ENCODE peak calls at places on chromosomes 1 and 21, in seven cellular contexts. One of them, this sample, is unnamed. For H3K9me3, the result is how much of the 10 kb centered on the place peaks cover.

GRCh38 chr1:162926906-162927305 is 65.9 kb upstream of the CCDC190 start:
- DNase-seq in transverse colon: no peak
- DNase-seq in GM12878: no peak
- DNase-seq in HCT116: no peak
- DNase-seq in tibial nerve: no peak
- DNase-seq in iPS DF 6.9: no peak
- DNase-seq in psoas muscle: no peak
- DNase-seq in this sample: no peak

GRCh38 chr1:10339036-10339567 is 59.8 kb upstream of the PGD start:
- DNase-seq in iPS DF 6.9: no peak
- DNase-seq in GM12878: no peak
- DNase-seq in HCT116: no peak
- DNase-seq in psoas muscle: no peak
- DNase-seq in tibial nerve: no peak
- DNase-seq in transverse colon: no peak
- DNase-seq in this sample: no peak

GRCh38 chr1:54887665-54888071 is 673 bp upstream of the DHCR24 start:
- DNase-seq in tibial nerve: no peak
- DNase-seq in transverse colon: no peak
- DNase-seq in HCT116: no peak
- DNase-seq in iPS DF 6.9: no peak
- DNase-seq in psoas muscle: peak
- DNase-seq in GM12878: no peak
- DNase-seq in this sample: no peak

GRCh38 chr1:42941640-42942330 is 16.9 kb downstream of the SLC2A1 start:
- DNase-seq in psoas muscle: peak
- DNase-seq in tibial nerve: no peak
- DNase-seq in GM12878: no peak
- DNase-seq in HCT116: peak
- DNase-seq in transverse colon: peak
- DNase-seq in iPS DF 6.9: no peak
- DNase-seq in this sample: no peak

GRCh38 chr1:47594627-47595026 is 156.8 kb downstream of the FOXD2 start:
- DNase-seq in transverse colon: no peak
- DNase-seq in psoas muscle: no peak
- DNase-seq in GM12878: no peak
- DNase-seq in iPS DF 6.9: no peak
- DNase-seq in HCT116: no peak
- DNase-seq in tibial nerve: no peak
- DNase-seq in this sample: no peak

GRCh38 chr1:50981741-50982140 is 11.7 kb downstream of the CDKN2C start:
- DNase-seq in HCT116: no peak
- DNase-seq in transverse colon: no peak
- DNase-seq in iPS DF 6.9: no peak
- DNase-seq in GM12878: no peak
- DNase-seq in psoas muscle: no peak
- DNase-seq in tibial nerve: no peak
- DNase-seq in this sample: no peak

GRCh38 chr1:62040450-62040849 is 154.2 kb upstream of the L1TD1 start:
- DNase-seq in iPS DF 6.9: no peak
- DNase-seq in GM12878: no peak
- DNase-seq in tibial nerve: no peak
- DNase-seq in HCT116: no peak
- DNase-seq in transverse colon: no peak
- DNase-seq in psoas muscle: no peak
- DNase-seq in this sample: no peak

GRCh38 chr1:7582439-7582972 is 188.6 kb upstream of the VAMP3 start:
- DNase-seq in GM12878: no peak
- DNase-seq in tibial nerve: no peak
- DNase-seq in HCT116: no peak
- DNase-seq in iPS DF 6.9: no peak
- DNase-seq in psoas muscle: no peak
- DNase-seq in transverse colon: no peak
- DNase-seq in this sample: no peak

GRCh38 chr1:118151312-118151937 is 33.6 kb downstream of the SPAG17 start:
- DNase-seq in GM12878: peak
- DNase-seq in iPS DF 6.9: peak
- DNase-seq in HCT116: peak
- DNase-seq in psoas muscle: no peak
- DNase-seq in tibial nerve: peak
- DNase-seq in transverse colon: peak
- DNase-seq in this sample: no peak

GRCh38 chr1:114215426-114215825 is 61.8 kb upstream of the SYT6 start:
- DNase-seq in HCT116: no peak
- DNase-seq in transverse colon: no peak
- DNase-seq in iPS DF 6.9: no peak
- DNase-seq in psoas muscle: no peak
- DNase-seq in GM12878: no peak
- DNase-seq in tibial nerve: no peak
- DNase-seq in this sample: no peak

GRCh38 chr21:25732091-25732760 is 2.5 kb downstream of the ATP5PF start:
- DNase-seq in iPS DF 6.9: no peak
- DNase-seq in GM12878: no peak
- DNase-seq in psoas muscle: no peak
- DNase-seq in HCT116: no peak
- DNase-seq in transverse colon: no peak
- DNase-seq in tibial nerve: no peak
- DNase-seq in this sample: no peak

GRCh38 chr1:36776949-36777348 is 257.4 kb downstream of the GRIK3 start:
- DNase-seq in transverse colon: no peak
- DNase-seq in GM12878: no peak
- DNase-seq in psoas muscle: no peak
- DNase-seq in HCT116: no peak
- DNase-seq in iPS DF 6.9: no peak
- DNase-seq in tibial nerve: no peak
- DNase-seq in this sample: no peak

GRCh38 chr1:97919568-97920261 is 1.1 kb downstream of the DPYD start:
- DNase-seq in psoas muscle: no peak
- DNase-seq in iPS DF 6.9: no peak
- DNase-seq in tibial nerve: no peak
- DNase-seq in HCT116: no peak
- DNase-seq in GM12878: no peak
- DNase-seq in transverse colon: no peak
- DNase-seq in this sample: no peak

GRCh38 chr1:109769335-109770078 is 5.8 kb upstream of the EPS8L3 start:
- DNase-seq in transverse colon: peak
- DNase-seq in HCT116: no peak
- DNase-seq in GM12878: no peak
- DNase-seq in tibial nerve: peak
- DNase-seq in psoas muscle: no peak
- DNase-seq in iPS DF 6.9: no peak
- DNase-seq in this sample: no peak

GRCh38 chr1:225378880-225379279 is 49.0 kb downstream of the LBR start:
- DNase-seq in HCT116: no peak
- DNase-seq in psoas muscle: no peak
- DNase-seq in GM12878: no peak
- DNase-seq in transverse colon: no peak
- DNase-seq in tibial nerve: no peak
- DNase-seq in iPS DF 6.9: peak
- DNase-seq in this sample: no peak

GRCh38 chr21:17231124-17231523 is 281.7 kb upstream of the CXADR start:
- DNase-seq in psoas muscle: no peak
- DNase-seq in HCT116: no peak
- DNase-seq in transverse colon: no peak
- DNase-seq in iPS DF 6.9: no peak
- DNase-seq in tibial nerve: no peak
- DNase-seq in GM12878: no peak
- DNase-seq in this sample: no peak

GRCh38 chr1:41868241-41868953 is 50.3 kb downstream of the HIVEP3 start:
- DNase-seq in psoas muscle: no peak
- DNase-seq in iPS DF 6.9: no peak
- DNase-seq in transverse colon: no peak
- DNase-seq in GM12878: peak
- DNase-seq in HCT116: no peak
- DNase-seq in tibial nerve: no peak
- DNase-seq in this sample: no peak

GRCh38 chr1:37817481-37817880 is 9.5 kb upstream of the YRDC start:
- DNase-seq in GM12878: no peak
- DNase-seq in iPS DF 6.9: no peak
- DNase-seq in tibial nerve: no peak
- DNase-seq in HCT116: no peak
- DNase-seq in transverse colon: no peak
- DNase-seq in psoas muscle: no peak
- DNase-seq in this sample: no peak

GRCh38 chr1:168266644-168267186 is 14.0 kb upstream of the TBX19 start:
- DNase-seq in tibial nerve: no peak
- DNase-seq in transverse colon: no peak
- DNase-seq in HCT116: no peak
- DNase-seq in iPS DF 6.9: no peak
- DNase-seq in GM12878: no peak
- DNase-seq in psoas muscle: no peak
- DNase-seq in this sample: no peak

GRCh38 chr1:156420209-156421061 is 51.4 kb downstream of the RHBG start:
- DNase-seq in HCT116: no peak
- DNase-seq in transverse colon: no peak
- DNase-seq in GM12878: no peak
- DNase-seq in tibial nerve: no peak
- DNase-seq in iPS DF 6.9: no peak
- DNase-seq in psoas muscle: no peak
- DNase-seq in this sample: peak

DNA sequence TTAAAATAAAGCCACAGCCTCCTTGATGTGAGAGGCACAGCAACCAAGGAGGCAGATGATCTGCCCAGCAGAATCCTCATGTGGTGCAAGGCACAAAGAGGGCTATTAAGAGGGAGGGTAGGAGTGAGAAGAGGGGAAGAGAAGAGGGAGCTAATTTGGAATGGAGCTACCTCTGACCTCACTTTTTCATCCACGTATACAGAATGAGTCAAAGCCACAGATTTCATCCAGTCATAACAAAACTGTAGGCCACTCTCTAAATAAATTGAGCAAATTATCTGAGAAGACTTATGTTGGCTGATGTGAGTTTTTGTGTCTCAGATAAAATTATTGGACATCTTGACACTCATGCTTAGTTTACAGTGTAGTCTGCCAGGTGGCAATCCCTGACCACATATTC is 325.6 kb downstream of the TTLL7 start:
- DNase-seq in transverse colon: no peak
- DNase-seq in GM12878: no peak
- DNase-seq in psoas muscle: no peak
- DNase-seq in HCT116: no peak
- DNase-seq in tibial nerve: no peak
- DNase-seq in iPS DF 6.9: no peak
- DNase-seq in this sample: no peak
- H3K9me3 ChIP-seq in transverse colon: under half
- H3K9me3 ChIP-seq in GM12878: under half
- H3K9me3 ChIP-seq in psoas muscle: under half
- H3K9me3 ChIP-seq in HCT116: under half
- H3K9me3 ChIP-seq in tibial nerve: under half
- H3K9me3 ChIP-seq in iPS DF 6.9: under half
- H3K9me3 ChIP-seq in this sample: under half

GRCh38 chr1:2801535-2802291 is at the start of gene TTC34:
- DNase-seq in tibial nerve: no peak
- DNase-seq in psoas muscle: peak
- DNase-seq in HCT116: peak
- DNase-seq in transverse colon: peak
- DNase-seq in iPS DF 6.9: no peak
- DNase-seq in GM12878: no peak
- DNase-seq in this sample: no peak
- H3K9me3 ChIP-seq in tibial nerve: under half
- H3K9me3 ChIP-seq in psoas muscle: under half
- H3K9me3 ChIP-seq in HCT116: under half
- H3K9me3 ChIP-seq in transverse colon: under half
- H3K9me3 ChIP-seq in iPS DF 6.9: under half
- H3K9me3 ChIP-seq in GM12878: under half
- H3K9me3 ChIP-seq in this sample: under half

GRCh38 chr1:83511327-83511726 is 487.6 kb downstream of the TTLL7 start:
- DNase-seq in GM12878: no peak
- DNase-seq in HCT116: no peak
- DNase-seq in transverse colon: no peak
- DNase-seq in iPS DF 6.9: no peak
- DNase-seq in tibial nerve: no peak
- DNase-seq in psoas muscle: no peak
- DNase-seq in this sample: no peak

GRCh38 chr1:83520797-83521196 is 478.1 kb downstream of the TTLL7 start:
- DNase-seq in transverse colon: no peak
- DNase-seq in iPS DF 6.9: no peak
- DNase-seq in psoas muscle: no peak
- DNase-seq in HCT116: no peak
- DNase-seq in GM12878: no peak
- DNase-seq in tibial nerve: no peak
- DNase-seq in this sample: no peak

GRCh38 chr1:83512371-83513004 is 486.4 kb downstream of the TTLL7 start:
- DNase-seq in GM12878: no peak
- DNase-seq in tibial nerve: no peak
- DNase-seq in psoas muscle: no peak
- DNase-seq in transverse colon: no peak
- DNase-seq in HCT116: no peak
- DNase-seq in iPS DF 6.9: no peak
- DNase-seq in this sample: no peak

GRCh38 chr1:83515566-83516169 is 483.3 kb downstream of the TTLL7 start:
- DNase-seq in psoas muscle: no peak
- DNase-seq in GM12878: no peak
- DNase-seq in tibial nerve: no peak
- DNase-seq in HCT116: no peak
- DNase-seq in transverse colon: no peak
- DNase-seq in iPS DF 6.9: no peak
- DNase-seq in this sample: no peak

DNA sequence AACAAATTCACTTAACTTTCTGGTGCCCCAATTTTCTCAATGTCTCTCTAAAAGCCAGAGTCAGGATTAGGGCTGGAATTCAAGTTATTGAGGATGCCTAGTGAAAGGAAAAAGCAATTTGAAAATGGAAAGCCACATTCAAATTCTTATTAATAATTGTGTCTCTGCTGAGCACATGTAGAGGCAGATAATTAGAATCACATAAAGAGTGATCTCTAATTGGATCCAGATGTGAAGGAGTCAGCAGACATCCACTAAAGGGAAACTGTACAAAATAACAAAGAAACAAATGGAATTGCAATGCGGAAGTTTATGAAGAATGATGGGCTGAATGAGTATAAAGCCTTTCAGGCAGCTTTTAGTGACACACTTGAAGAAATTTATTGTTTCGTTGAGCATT is 482.6 kb downstream of the TTLL7 start:
- DNase-seq in iPS DF 6.9: no peak
- DNase-seq in HCT116: no peak
- DNase-seq in psoas muscle: no peak
- DNase-seq in transverse colon: no peak
- DNase-seq in tibial nerve: no peak
- DNase-seq in GM12878: no peak
- DNase-seq in this sample: no peak
- H3K9me3 ChIP-seq in iPS DF 6.9: under half
- H3K9me3 ChIP-seq in HCT116: under half
- H3K9me3 ChIP-seq in psoas muscle: under half
- H3K9me3 ChIP-seq in transverse colon: under half
- H3K9me3 ChIP-seq in tibial nerve: under half
- H3K9me3 ChIP-seq in GM12878: under half
- H3K9me3 ChIP-seq in this sample: under half

DNA sequence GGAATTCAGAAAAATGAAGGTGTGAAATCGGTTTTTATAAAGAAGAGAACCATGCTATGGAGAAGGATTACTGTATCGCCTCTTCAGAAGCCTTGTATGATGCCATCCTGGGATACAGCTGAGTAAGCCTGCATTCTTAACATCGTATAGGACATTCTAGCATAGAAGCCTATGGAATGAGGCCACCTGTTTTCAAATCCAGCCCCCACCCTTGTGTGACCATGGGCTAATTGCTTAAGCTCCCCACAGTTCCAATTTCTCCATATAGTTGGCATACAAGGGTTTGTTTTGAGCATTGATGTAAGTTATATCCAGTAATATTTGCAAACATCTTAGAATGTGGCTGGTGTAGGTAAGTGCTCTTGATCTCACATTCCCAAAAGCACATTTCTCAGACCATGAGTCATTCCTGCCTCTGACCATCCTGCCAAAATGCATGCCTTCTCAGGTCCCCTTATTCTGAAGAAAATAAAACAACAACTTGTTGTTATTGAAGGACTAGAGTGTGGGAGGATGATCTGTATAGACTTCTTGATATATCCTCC is 1.5 kb downstream of the OR14A2 start:
- DNase-seq in GM12878: no peak
- DNase-seq in tibial nerve: no peak
- DNase-seq in HCT116: no peak
- DNase-seq in psoas muscle: no peak
- DNase-seq in iPS DF 6.9: no peak
- DNase-seq in transverse colon: no peak
- DNase-seq in this sample: no peak
- H3K9me3 ChIP-seq in GM12878: under half
- H3K9me3 ChIP-seq in tibial nerve: under half
- H3K9me3 ChIP-seq in HCT116: under half
- H3K9me3 ChIP-seq in psoas muscle: under half
- H3K9me3 ChIP-seq in iPS DF 6.9: under half
- H3K9me3 ChIP-seq in transverse colon: under half
- H3K9me3 ChIP-seq in this sample: under half

This sample was measured in T-helper 17 cell.